ENCODE peak calls at places on chromosomes 7 and 10, in six cellular contexts. Z, W, I, N, K and M are unnamed samples.
A peak's percentile ranks its signal among the peaks of the same experiment; 100 is the strongest.

GRCh38 chr10:75253281-75254220 is 17.8 kb upstream of the COMTD1 start:
- DNase-seq in Z (no peak), W (no peak), I (no peak), N (no peak), K (no peak), M (no peak)

GRCh38 chr7:33418251-33418701 is 288.9 kb downstream of the BBS9 start:
- DNase-seq in Z (no peak), W (no peak), I (no peak), N (no peak), K (no peak), M (no peak)

GRCh38 chr10:119342017-119342734 is 134.8 kb downstream of the GRK5 start:
- DNase-seq in Z (peak; percentile 69), W (no peak), I (peak; percentile 20), N (no peak), K (peak; percentile 55), M (no peak)

GRCh38 chr10:114962441-114962840 is 24.4 kb downstream of the TRUB1 start:
- DNase-seq in Z (no peak), W (no peak), I (no peak), N (no peak), K (no peak), M (no peak)

GRCh38 chr7:27202018-27202740 is 2.3 kb upstream of the HOXA13 start:
- DNase-seq in Z (no peak), W (peak; percentile 65), I (no peak), N (no peak), K (no peak), M (no peak)

GRCh38 chr7:51430480-51431086 is 114.0 kb upstream of the COBL start:
- DNase-seq in Z (peak; percentile 46), W (no peak), I (peak; percentile 45), N (no peak), K (peak; percentile 65), M (no peak)

GRCh38 chr7:136386876-136387275 is 409.7 kb upstream of the MTPN start:
- DNase-seq in Z (no peak), W (no peak), I (no peak), N (no peak), K (no peak), M (no peak)

GRCh38 chr7:24517166-24517565 is 56.1 kb upstream of the PALS2 start:
- DNase-seq in Z (no peak), W (no peak), I (no peak), N (no peak), K (no peak), M (no peak)

GRCh38 chr10:29084908-29085307 is 204.0 kb upstream of the LYZL1 start:
- DNase-seq in Z (no peak), W (no peak), I (no peak), N (no peak), K (no peak), M (no peak)

GRCh38 chr7:1311406-1312097 is 78.9 kb downstream of the UNCX start:
- DNase-seq in Z (no peak), W (no peak), I (no peak), N (no peak), K (no peak), M (no peak)

GRCh38 chr7:153399554-153399940 is 640.0 kb downstream of the ACTR3B start:
- DNase-seq in Z (no peak), W (no peak), I (no peak), N (no peak), K (no peak), M (no peak)

GRCh38 chr10:45646384-45647050 is 26.1 kb downstream of the ZFAND4 start:
- DNase-seq in Z (no peak), W (no peak), I (no peak), N (no peak), K (no peak), M (no peak)

GRCh38 chr10:123635745-123636144 is 30.4 kb upstream of the GPR26 start:
- DNase-seq in Z (no peak), W (no peak), I (no peak), N (no peak), K (no peak), M (no peak)

GRCh38 chr10:77319557-77319956 is 318.1 kb downstream of the KCNMA1 start:
- DNase-seq in Z (no peak), W (no peak), I (no peak), N (no peak), K (no peak), M (no peak)

GRCh38 chr7:125516194-125516593 is 586.6 kb upstream of the POT1 start:
- DNase-seq in Z (no peak), W (no peak), I (no peak), N (no peak), K (no peak), M (no peak)

GRCh38 chr7:130844811-130845580 is 111.0 kb upstream of the KLF14 start:
- DNase-seq in Z (no peak), W (no peak), I (no peak), N (no peak), K (peak; percentile 27), M (no peak)

GRCh38 chr10:63103971-63104409 is 29.1 kb upstream of the NRBF2 start:
- DNase-seq in Z (no peak), W (no peak), I (no peak), N (no peak), K (no peak), M (no peak)

GRCh38 chr10:77571490-77571889 is 66.1 kb downstream of the KCNMA1 start:
- DNase-seq in Z (no peak), W (no peak), I (peak; percentile 48), N (peak; percentile 36), K (no peak), M (no peak)

GRCh38 chr10:51297438-51297837 is 223.2 kb downstream of the PRKG1 start:
- DNase-seq in Z (no peak), W (no peak), I (no peak), N (no peak), K (no peak), M (no peak)

GRCh38 chr7:44368455-44368854 is 43.1 kb upstream of the CAMK2B start:
- DNase-seq in Z (no peak), W (no peak), I (no peak), N (peak; percentile 14), K (no peak), M (no peak)

GRCh38 chr10:43287056-43288007 is 20.5 kb upstream of the RASGEF1A start:
- DNase-seq in Z (no peak), W (peak; percentile 76), I (peak; percentile 65), N (peak; percentile 69), K (no peak), M (no peak)

GRCh38 chr7:128219646-128220045 is 21.4 kb upstream of the LEP start:
- DNase-seq in Z (no peak), W (no peak), I (no peak), N (no peak), K (no peak), M (no peak)

GRCh38 chr7:36984051-36984492 is 259.8 kb upstream of the AOAH start:
- DNase-seq in Z (no peak), W (no peak), I (no peak), N (no peak), K (no peak), M (no peak)

GRCh38 chr10:77226020-77226419 is 411.6 kb downstream of the KCNMA1 start:
- DNase-seq in Z (no peak), W (no peak), I (no peak), N (no peak), K (no peak), M (no peak)

GRCh38 chr10:69741671-69742355 is 59.9 kb upstream of the COL13A1 start:
- DNase-seq in Z (no peak), W (no peak), I (no peak), N (no peak), K (no peak), M (no peak)

GRCh38 chr10:47137311-47137851 is 162.6 kb upstream of the GDF10 start:
- DNase-seq in Z (no peak), W (no peak), I (no peak), N (no peak), K (no peak), M (no peak)

DNA sequence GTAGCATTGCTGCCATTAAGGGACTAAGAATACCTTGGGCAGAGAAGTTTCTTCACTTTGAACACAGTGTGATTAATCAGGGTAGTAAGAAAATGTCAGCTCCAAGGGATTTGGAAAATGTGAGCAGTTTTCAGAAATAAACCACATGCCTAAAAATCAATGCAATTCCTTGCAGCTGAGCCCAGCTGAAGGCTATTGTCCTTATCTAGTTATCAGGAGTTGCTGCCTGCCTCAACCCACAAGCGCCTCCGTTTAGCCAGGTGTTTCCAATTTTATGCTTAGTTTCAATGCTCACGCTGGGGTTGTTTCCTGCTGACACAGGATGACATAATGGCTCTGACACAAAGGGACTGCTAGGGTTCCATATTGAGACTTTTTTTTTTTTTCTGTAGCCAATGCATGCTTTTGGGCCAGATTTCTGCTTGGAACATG is 132.3 kb upstream of the ANK3 start:
- DNase-seq in Z (no peak), W (no peak), I (no peak), N (no peak), K (no peak), M (no peak)
- TF ChIP-seq EP300 in Z (no peak), W (no peak), I (no peak), N (no peak), K (no peak), M (no peak)

GRCh38 chr10:20686236-20686635 is 210.9 kb downstream of the NEBL start:
- DNase-seq in Z (no peak), W (no peak), I (no peak), N (no peak), K (no peak), M (no peak)
- H3K27ac ChIP-seq in Z (no peak overlapping the region), W (no peak overlapping the region), I (no peak overlapping the region), N (no peak overlapping the region), K (no peak overlapping the region), M (no peak overlapping the region)

GRCh38 chr7:80057503-80057902 is 77.1 kb upstream of the GNAI1 start:
- DNase-seq in Z (no peak), W (no peak), I (no peak), N (no peak), K (no peak), M (no peak)

GRCh38 chr7:80054356-80054755 is 80.3 kb upstream of the GNAI1 start:
- DNase-seq in Z (no peak), W (no peak), I (no peak), N (no peak), K (no peak), M (no peak)

GRCh38 chr7:80047856-80048459 is 86.7 kb upstream of the GNAI1 start:
- DNase-seq in Z (no peak), W (no peak), I (no peak), N (no peak), K (no peak), M (no peak)

GRCh38 chr7:80053098-80053497 is 81.5 kb upstream of the GNAI1 start:
- DNase-seq in Z (no peak), W (no peak), I (no peak), N (no peak), K (no peak), M (no peak)
- TF ChIP-seq CTCF in Z (no peak), W (no peak), I (no peak), N (no peak), K (no peak), M (no peak)

DNA sequence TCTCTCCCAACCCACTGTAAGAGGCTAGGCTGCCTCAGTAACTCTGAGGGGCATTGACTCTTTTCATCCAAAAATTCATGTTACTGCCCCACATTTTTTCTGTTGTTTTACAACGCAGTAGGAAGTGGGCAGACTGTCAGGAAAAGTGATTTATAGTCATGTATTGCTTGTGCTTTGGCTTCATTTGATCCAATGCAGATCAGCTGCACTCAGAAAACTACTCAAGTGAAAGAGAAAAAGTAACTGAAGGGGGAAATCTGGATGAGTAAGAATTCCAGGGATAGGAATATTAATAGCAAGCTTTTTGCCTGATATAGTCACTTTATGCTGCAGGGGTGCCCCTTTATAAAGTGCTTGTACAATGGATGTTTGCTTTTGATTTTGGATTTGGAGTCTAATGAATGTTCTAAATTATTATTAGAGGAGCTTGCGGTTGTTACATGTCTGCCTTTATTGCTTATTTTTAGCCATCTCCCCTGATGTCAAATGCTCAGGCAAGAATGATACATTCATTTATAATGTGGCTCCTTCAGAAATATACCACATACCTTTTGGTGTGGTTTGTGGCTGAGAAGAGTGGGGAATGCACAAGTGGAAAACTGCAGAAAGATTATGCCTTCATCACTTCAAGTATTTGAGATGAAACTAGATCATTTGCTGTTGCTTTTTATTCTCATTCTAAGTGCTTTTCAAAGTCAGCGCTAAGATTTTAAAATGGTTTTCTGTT is 86.1 kb downstream of the EGFR start:
- DNase-seq in Z (no peak), W (no peak), I (no peak), N (no peak), K (no peak), M (no peak)
- TF ChIP-seq EP300 in Z (no peak), W (no peak), I (no peak), N (no peak), K (no peak), M (no peak)